ENCODE peak calls at places on chromosomes 3 and 15, in four cellular contexts. One of them, this sample, is unnamed.

GRCh38 chr3:141203866-141204265 is 27.8 kb upstream of the PXYLP1 start:
- DNase-seq in A549: no peak
- DNase-seq in H1: no peak
- DNase-seq in HepG2: no peak
- DNase-seq in this sample: no peak

GRCh38 chr15:77225641-77226040 is 154.7 kb upstream of the TSPAN3 start:
- DNase-seq in A549: no peak
- DNase-seq in H1: no peak
- DNase-seq in HepG2: peak; percentile 28
- DNase-seq in this sample: peak; percentile 12

GRCh38 chr15:59396211-59396610 is 23.5 kb upstream of the MYO1E start:
- DNase-seq in A549: peak; percentile 38
- DNase-seq in H1: no peak
- DNase-seq in HepG2: no peak
- DNase-seq in this sample: no peak

GRCh38 chr3:99862208-99862607 is 44.5 kb downstream of the CMSS1 start:
- DNase-seq in A549: peak; percentile 18
- DNase-seq in H1: no peak
- DNase-seq in HepG2: no peak
- DNase-seq in this sample: no peak

GRCh38 chr15:37014137-37014536 is 86.2 kb downstream of the MEIS2 start:
- DNase-seq in A549: no peak
- DNase-seq in H1: no peak
- DNase-seq in HepG2: no peak
- DNase-seq in this sample: no peak

GRCh38 chr3:65182682-65183081 is 494.9 kb upstream of the ADAMTS9 start:
- DNase-seq in A549: no peak
- DNase-seq in H1: no peak
- DNase-seq in HepG2: no peak
- DNase-seq in this sample: no peak

GRCh38 chr3:62149962-62150361 is 223.4 kb downstream of the FEZF2 start:
- DNase-seq in A549: no peak
- DNase-seq in H1: no peak
- DNase-seq in HepG2: no peak
- DNase-seq in this sample: no peak

GRCh38 chr15:63482874-63483323 is 21.5 kb upstream of the USP3 start:
- DNase-seq in A549: peak; percentile 46
- DNase-seq in H1: no peak
- DNase-seq in HepG2: no peak
- DNase-seq in this sample: no peak

GRCh38 chr15:92092391-92092790 is 238.9 kb downstream of the SLCO3A1 start:
- DNase-seq in A549: no peak
- DNase-seq in H1: no peak
- DNase-seq in HepG2: no peak
- DNase-seq in this sample: no peak

GRCh38 chr15:26132786-26133185 is 269.7 kb upstream of the ATP10A start:
- DNase-seq in A549: no peak
- DNase-seq in H1: no peak
- DNase-seq in HepG2: no peak
- DNase-seq in this sample: no peak

GRCh38 chr15:58602823-58603222 is 146.7 kb downstream of the ADAM10 start:
- DNase-seq in A549: no peak
- DNase-seq in H1: no peak
- DNase-seq in HepG2: no peak
- DNase-seq in this sample: no peak

GRCh38 chr3:72246685-72247084 is 461.7 kb upstream of the PROK2 start:
- DNase-seq in A549: no peak
- DNase-seq in H1: no peak
- DNase-seq in HepG2: no peak
- DNase-seq in this sample: no peak

GRCh38 chr3:188257384-188257961 is 103.5 kb downstream of the LPP start:
- DNase-seq in A549: no peak
- DNase-seq in H1: no peak
- DNase-seq in HepG2: no peak
- DNase-seq in this sample: no peak

GRCh38 chr3:187983484-187984124 is 170.4 kb upstream of the LPP start:
- DNase-seq in A549: no peak
- DNase-seq in H1: no peak
- DNase-seq in HepG2: peak; percentile 93
- DNase-seq in this sample: no peak

GRCh38 chr3:53599780-53600179 is 105.4 kb downstream of the CACNA1D start:
- DNase-seq in A549: no peak
- DNase-seq in H1: no peak
- DNase-seq in HepG2: no peak
- DNase-seq in this sample: no peak

GRCh38 chr15:85312486-85312885 is 67.9 kb upstream of the AKAP13 start:
- DNase-seq in A549: no peak
- DNase-seq in H1: no peak
- DNase-seq in HepG2: peak; percentile 31
- DNase-seq in this sample: peak; percentile 42

GRCh38 chr3:122102191-122102935 is 47.2 kb downstream of the CD86 start:
- DNase-seq in A549: no peak
- DNase-seq in H1: no peak
- DNase-seq in HepG2: no peak
- DNase-seq in this sample: peak; percentile 70

GRCh38 chr3:167978071-167978470 is 117.7 kb downstream of the GOLIM4 start:
- DNase-seq in A549: no peak
- DNase-seq in H1: no peak
- DNase-seq in HepG2: no peak
- DNase-seq in this sample: no peak

GRCh38 chr3:63934041-63934440 is 21.9 kb upstream of the SCAANT1 start:
- DNase-seq in A549: no peak
- DNase-seq in H1: no peak
- DNase-seq in HepG2: no peak
- DNase-seq in this sample: no peak

GRCh38 chr3:139588450-139588849 is 48.9 kb upstream of the RBP1 start:
- DNase-seq in A549: no peak
- DNase-seq in H1: peak; percentile 83
- DNase-seq in HepG2: peak; percentile 39
- DNase-seq in this sample: peak; percentile 11

GRCh38 chr3:40229411-40229810 is 80.1 kb upstream of the EIF1B start:
- DNase-seq in A549: no peak
- DNase-seq in H1: no peak
- DNase-seq in HepG2: no peak
- DNase-seq in this sample: peak; percentile 59

GRCh38 chr15:77659350-77660321 is 26.9 kb upstream of the LINGO1 start:
- DNase-seq in A549: peak; percentile 67
- DNase-seq in H1: peak; percentile 76
- DNase-seq in HepG2: peak; percentile 74
- DNase-seq in this sample: peak; percentile 73

GRCh38 chr15:65666257-65666656 is 44.5 kb downstream of the SLC24A1 start:
- DNase-seq in A549: peak; percentile 49
- DNase-seq in H1: no peak
- DNase-seq in HepG2: no peak
- DNase-seq in this sample: no peak

GRCh38 chr15:60729850-60730458 is 251.0 kb upstream of the ICE2 start:
- DNase-seq in A549: no peak
- DNase-seq in H1: no peak
- DNase-seq in HepG2: no peak
- DNase-seq in this sample: no peak

GRCh38 chr3:126212629-126213375 is 32.4 kb upstream of the ALDH1L1 start:
- DNase-seq in A549: peak; percentile 51
- DNase-seq in H1: peak; percentile 85
- DNase-seq in HepG2: peak; percentile 29
- DNase-seq in this sample: peak; percentile 60

GRCh38 chr3:24185738-24186384 is 240.8 kb downstream of the NR1D2 start:
- DNase-seq in A549: peak; percentile 74
- DNase-seq in H1: peak; percentile 65
- DNase-seq in HepG2: peak; percentile 26
- DNase-seq in this sample: peak; percentile 59

GRCh38 chr3:158709666-158710083 is 22.6 kb downstream of the RARRES1 start:
- DNase-seq in A549: peak; percentile 54
- DNase-seq in H1: no peak
- DNase-seq in HepG2: no peak
- DNase-seq in this sample: peak; percentile 28

GRCh38 chr3:8210752-8211405 is 290.7 kb upstream of the LMCD1 start:
- DNase-seq in A549: no peak
- DNase-seq in H1: no peak
- DNase-seq in HepG2: no peak
- DNase-seq in this sample: no peak

GRCh38 chr3:160355826-160356225 is 43.2 kb downstream of the IFT80 start:
- DNase-seq in A549: no peak
- DNase-seq in H1: no peak
- DNase-seq in HepG2: no peak
- DNase-seq in this sample: no peak

GRCh38 chr15:72319360-72319984 is 485 bp downstream of the CELF6 start:
- DNase-seq in A549: peak; percentile 62
- DNase-seq in H1: peak; percentile 90
- DNase-seq in HepG2: no peak
- DNase-seq in this sample: peak; percentile 72

GRCh38 chr3:172171396-172172075 is 132.2 kb downstream of the FNDC3B start:
- DNase-seq in A549: no peak
- DNase-seq in H1: no peak
- DNase-seq in HepG2: no peak
- DNase-seq in this sample: no peak

GRCh38 chr3:157128771-157129671 is 30.9 kb downstream of the CCNL1 start:
- DNase-seq in A549: peak; percentile 38
- DNase-seq in H1: no peak
- DNase-seq in HepG2: peak; percentile 40
- DNase-seq in this sample: no peak

GRCh38 chr3:43345246-43345645 is 58.9 kb downstream of the SNRK start:
- DNase-seq in A549: no peak
- DNase-seq in H1: no peak
- DNase-seq in HepG2: no peak
- DNase-seq in this sample: no peak

GRCh38 chr3:171508676-171509075 is 48.5 kb upstream of the TNIK start:
- DNase-seq in A549: no peak
- DNase-seq in H1: no peak
- DNase-seq in HepG2: no peak
- DNase-seq in this sample: no peak

GRCh38 chr3:14452676-14453367 is 50.4 kb downstream of the SLC6A6 start:
- DNase-seq in A549: peak; percentile 88
- DNase-seq in H1: no peak
- DNase-seq in HepG2: no peak
- DNase-seq in this sample: no peak
- TF ChIP-seq CTCF in A549: no peak
- TF ChIP-seq CTCF in H1: no peak
- TF ChIP-seq CTCF in HepG2: no peak
- TF ChIP-seq CTCF in this sample: no peak

GRCh38 chr3:14137445-14137844 is 12.6 kb downstream of the TMEM43 start:
- DNase-seq in A549: no peak
- DNase-seq in H1: no peak
- DNase-seq in HepG2: no peak
- DNase-seq in this sample: no peak
- TF ChIP-seq MAX in A549: no peak
- TF ChIP-seq MAX in H1: no peak
- TF ChIP-seq MAX in HepG2: no peak
- TF ChIP-seq MAX in this sample: no peak

DNA sequence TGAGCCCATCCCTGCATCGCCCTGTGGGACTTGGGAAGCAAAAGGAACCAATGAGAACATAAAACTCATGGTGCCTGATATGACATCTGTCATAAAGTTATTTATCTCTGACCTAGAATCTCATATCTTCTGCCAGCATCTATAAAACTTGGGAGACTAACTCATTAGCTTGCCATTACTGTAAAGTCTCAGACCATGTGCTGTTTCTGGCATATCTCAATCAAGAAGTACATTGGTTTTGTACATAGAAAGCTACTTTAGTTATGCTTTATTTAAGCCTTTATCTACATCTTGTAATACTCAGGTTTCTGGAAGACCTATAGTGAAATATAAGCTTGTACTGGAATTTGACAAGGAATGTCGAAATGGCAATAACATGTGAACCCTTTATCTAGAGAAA is 112.5 kb downstream of the ZNF385D start:
- DNase-seq in A549: no peak
- DNase-seq in H1: no peak
- DNase-seq in HepG2: no peak
- DNase-seq in this sample: no peak
- TF ChIP-seq POLR2A in A549: no peak
- TF ChIP-seq POLR2A in H1: no peak
- TF ChIP-seq POLR2A in HepG2: no peak
- TF ChIP-seq POLR2A in this sample: no peak

DNA sequence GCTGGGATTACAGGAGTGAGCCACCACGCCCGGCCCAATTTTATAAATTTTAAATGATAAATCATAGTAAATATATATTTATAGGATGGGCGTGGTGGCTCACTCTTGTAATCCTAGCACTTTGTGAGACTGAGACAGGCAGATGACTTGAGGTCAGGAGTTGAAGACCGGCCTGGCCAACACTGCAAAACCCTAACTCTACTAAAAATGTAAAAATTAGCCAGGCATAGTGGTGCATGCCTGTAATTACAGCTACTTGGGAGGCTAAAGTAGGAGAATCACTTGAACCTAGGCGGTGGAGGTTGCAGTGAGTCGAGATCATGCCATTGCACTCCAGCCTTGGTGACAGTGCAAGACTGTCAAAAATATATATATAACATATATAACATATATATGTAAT is 26.4 kb downstream of the MFN1 start:
- DNase-seq in A549: peak; percentile 3
- DNase-seq in H1: no peak
- DNase-seq in HepG2: no peak
- DNase-seq in this sample: no peak
- TF ChIP-seq CTCF in A549: no peak
- TF ChIP-seq CTCF in H1: no peak
- TF ChIP-seq CTCF in HepG2: no peak
- TF ChIP-seq CTCF in this sample: no peak

GRCh38 chr3:174126990-174127758 is 729.6 kb downstream of the NLGN1 start:
- DNase-seq in A549: no peak
- DNase-seq in H1: no peak
- DNase-seq in HepG2: no peak
- DNase-seq in this sample: no peak

GRCh38 chr3:174132421-174133042 is 726.6 kb upstream of the NAALADL2 start:
- DNase-seq in A549: no peak
- DNase-seq in H1: no peak
- DNase-seq in HepG2: peak; percentile 12
- DNase-seq in this sample: no peak

DNA sequence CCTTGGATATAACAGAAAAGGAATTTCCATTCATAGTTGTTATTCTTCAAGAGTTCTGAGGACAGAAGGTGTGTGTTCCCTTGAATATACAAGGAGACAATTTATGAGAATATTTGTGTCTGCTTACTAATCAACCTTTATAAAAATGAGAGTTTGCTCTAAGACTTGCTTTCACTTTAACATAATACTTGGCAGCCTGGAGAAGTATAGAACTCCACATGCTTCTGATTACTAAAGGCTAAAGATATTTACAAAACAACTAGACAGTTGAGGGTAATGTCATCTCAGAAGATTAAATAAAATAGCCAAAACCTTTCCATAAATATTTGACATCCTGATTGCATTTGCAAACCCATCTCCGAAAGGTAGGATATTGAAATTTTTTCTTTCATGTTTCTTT is 727.1 kb upstream of the NAALADL2 start:
- DNase-seq in A549: no peak
- DNase-seq in H1: no peak
- DNase-seq in HepG2: no peak
- DNase-seq in this sample: no peak
- TF ChIP-seq MAX in A549: no peak
- TF ChIP-seq MAX in H1: no peak
- TF ChIP-seq MAX in HepG2: no peak
- TF ChIP-seq MAX in this sample: no peak

GRCh38 chr15:78928616-78929093 is 16.2 kb downstream of the CTSH start:
- DNase-seq in A549: no peak
- DNase-seq in H1: no peak
- DNase-seq in HepG2: no peak
- DNase-seq in this sample: no peak
- TF ChIP-seq POLR2A in A549: no peak
- TF ChIP-seq POLR2A in H1: no peak
- TF ChIP-seq POLR2A in HepG2: no peak
- TF ChIP-seq POLR2A in this sample: no peak